ENCODE peak calls at places on chromosomes 4 and X, in ten cellular contexts. One of them, this sample, is unnamed.
A peak's percentile ranks its signal among the peaks of the same experiment; 100 is the strongest.

GRCh38 chr4:121370729-121371325 is 10.0 kb downstream of the QRFPR start:
- DNase-seq in A549: peak; percentile 23
- DNase-seq in bronchial epithelial cell: peak; percentile 39
- DNase-seq in DND-41: peak; percentile 39
- DNase-seq in fibroblast of the aortic adventitia: peak; percentile 66
- DNase-seq in psoas muscle: no peak
- DNase-seq in heart right ventricle: no peak
- DNase-seq in foreskin fibroblast: peak; percentile 71
- DNase-seq in BJ: no peak
- DNase-seq in CD8-positive, alpha-beta T cell: peak; percentile 23
- DNase-seq in this sample: peak; percentile 41

GRCh38 chr4:144411700-144412099 is 234.3 kb upstream of the HHIP start:
- DNase-seq in bronchial epithelial cell: no peak
- DNase-seq in CD8-positive, alpha-beta T cell: no peak
- DNase-seq in fibroblast of the aortic adventitia: no peak
- DNase-seq in A549: no peak
- DNase-seq in psoas muscle: no peak
- DNase-seq in DND-41: no peak
- DNase-seq in BJ: no peak
- DNase-seq in foreskin fibroblast: no peak
- DNase-seq in heart right ventricle: no peak
- DNase-seq in this sample: peak; percentile 9

GRCh38 chr4:107825072-107825789 is 499 bp downstream of the SGMS2 start:
- DNase-seq in bronchial epithelial cell: peak; percentile 57
- DNase-seq in foreskin fibroblast: peak; percentile 75
- DNase-seq in CD8-positive, alpha-beta T cell: no peak
- DNase-seq in BJ: no peak
- DNase-seq in DND-41: no peak
- DNase-seq in psoas muscle: peak; percentile 78
- DNase-seq in heart right ventricle: peak; percentile 21
- DNase-seq in A549: peak; percentile 37
- DNase-seq in fibroblast of the aortic adventitia: peak; percentile 63
- DNase-seq in this sample: no peak

GRCh38 chr4:3302786-3303444 is 10.1 kb downstream of the RGS12 start:
- DNase-seq in DND-41: no peak
- DNase-seq in bronchial epithelial cell: no peak
- DNase-seq in foreskin fibroblast: no peak
- DNase-seq in fibroblast of the aortic adventitia: no peak
- DNase-seq in psoas muscle: no peak
- DNase-seq in BJ: no peak
- DNase-seq in CD8-positive, alpha-beta T cell: no peak
- DNase-seq in A549: no peak
- DNase-seq in heart right ventricle: no peak
- DNase-seq in this sample: no peak

GRCh38 chr4:2742081-2742822 is 13.9 kb downstream of the TNIP2 start:
- DNase-seq in CD8-positive, alpha-beta T cell: no peak
- DNase-seq in DND-41: no peak
- DNase-seq in psoas muscle: no peak
- DNase-seq in foreskin fibroblast: no peak
- DNase-seq in bronchial epithelial cell: no peak
- DNase-seq in heart right ventricle: no peak
- DNase-seq in fibroblast of the aortic adventitia: no peak
- DNase-seq in BJ: no peak
- DNase-seq in A549: no peak
- DNase-seq in this sample: no peak

GRCh38 chrX:74534569-74535038 is 79.8 kb downstream of the RLIM start:
- DNase-seq in foreskin fibroblast: peak; percentile 58
- DNase-seq in heart right ventricle: no peak
- DNase-seq in DND-41: no peak
- DNase-seq in bronchial epithelial cell: peak; percentile 45
- DNase-seq in psoas muscle: no peak
- DNase-seq in BJ: peak; percentile 11
- DNase-seq in fibroblast of the aortic adventitia: peak; percentile 31
- DNase-seq in A549: no peak
- DNase-seq in CD8-positive, alpha-beta T cell: no peak
- DNase-seq in this sample: peak; percentile 51

GRCh38 chr4:76410621-76411020 is 10.3 kb downstream of the CCDC158 start:
- DNase-seq in BJ: no peak
- DNase-seq in psoas muscle: no peak
- DNase-seq in DND-41: no peak
- DNase-seq in bronchial epithelial cell: no peak
- DNase-seq in foreskin fibroblast: no peak
- DNase-seq in A549: no peak
- DNase-seq in heart right ventricle: no peak
- DNase-seq in fibroblast of the aortic adventitia: no peak
- DNase-seq in CD8-positive, alpha-beta T cell: no peak
- DNase-seq in this sample: no peak

GRCh38 chr4:81380364-81380853 is 91.3 kb downstream of the RASGEF1B start:
- DNase-seq in A549: no peak
- DNase-seq in psoas muscle: no peak
- DNase-seq in foreskin fibroblast: no peak
- DNase-seq in DND-41: no peak
- DNase-seq in bronchial epithelial cell: no peak
- DNase-seq in heart right ventricle: no peak
- DNase-seq in fibroblast of the aortic adventitia: no peak
- DNase-seq in CD8-positive, alpha-beta T cell: no peak
- DNase-seq in BJ: no peak
- DNase-seq in this sample: no peak

GRCh38 chr4:163878336-163879121 is 384.0 kb downstream of the TMA16 start:
- DNase-seq in fibroblast of the aortic adventitia: no peak
- DNase-seq in psoas muscle: no peak
- DNase-seq in CD8-positive, alpha-beta T cell: no peak
- DNase-seq in bronchial epithelial cell: no peak
- DNase-seq in BJ: no peak
- DNase-seq in heart right ventricle: no peak
- DNase-seq in DND-41: no peak
- DNase-seq in A549: no peak
- DNase-seq in foreskin fibroblast: no peak
- DNase-seq in this sample: peak; percentile 24

GRCh38 chrX:115906881-115907280 is 263.7 kb upstream of the AGTR2 start:
- DNase-seq in psoas muscle: no peak
- DNase-seq in CD8-positive, alpha-beta T cell: no peak
- DNase-seq in heart right ventricle: no peak
- DNase-seq in fibroblast of the aortic adventitia: no peak
- DNase-seq in A549: no peak
- DNase-seq in DND-41: no peak
- DNase-seq in BJ: no peak
- DNase-seq in foreskin fibroblast: no peak
- DNase-seq in bronchial epithelial cell: no peak
- DNase-seq in this sample: no peak

GRCh38 chr4:150155391-150155790 is 77.1 kb downstream of the DCLK2 start:
- DNase-seq in BJ: no peak
- DNase-seq in psoas muscle: no peak
- DNase-seq in foreskin fibroblast: no peak
- DNase-seq in CD8-positive, alpha-beta T cell: no peak
- DNase-seq in bronchial epithelial cell: no peak
- DNase-seq in DND-41: no peak
- DNase-seq in fibroblast of the aortic adventitia: no peak
- DNase-seq in heart right ventricle: no peak
- DNase-seq in A549: no peak
- DNase-seq in this sample: no peak

GRCh38 chr4:107058828-107059227 is 22.7 kb upstream of the DKK2 start:
- DNase-seq in fibroblast of the aortic adventitia: peak; percentile 15
- DNase-seq in bronchial epithelial cell: peak; percentile 45
- DNase-seq in A549: no peak
- DNase-seq in CD8-positive, alpha-beta T cell: no peak
- DNase-seq in DND-41: no peak
- DNase-seq in heart right ventricle: no peak
- DNase-seq in psoas muscle: no peak
- DNase-seq in foreskin fibroblast: peak; percentile 51
- DNase-seq in BJ: no peak
- DNase-seq in this sample: no peak

DNA sequence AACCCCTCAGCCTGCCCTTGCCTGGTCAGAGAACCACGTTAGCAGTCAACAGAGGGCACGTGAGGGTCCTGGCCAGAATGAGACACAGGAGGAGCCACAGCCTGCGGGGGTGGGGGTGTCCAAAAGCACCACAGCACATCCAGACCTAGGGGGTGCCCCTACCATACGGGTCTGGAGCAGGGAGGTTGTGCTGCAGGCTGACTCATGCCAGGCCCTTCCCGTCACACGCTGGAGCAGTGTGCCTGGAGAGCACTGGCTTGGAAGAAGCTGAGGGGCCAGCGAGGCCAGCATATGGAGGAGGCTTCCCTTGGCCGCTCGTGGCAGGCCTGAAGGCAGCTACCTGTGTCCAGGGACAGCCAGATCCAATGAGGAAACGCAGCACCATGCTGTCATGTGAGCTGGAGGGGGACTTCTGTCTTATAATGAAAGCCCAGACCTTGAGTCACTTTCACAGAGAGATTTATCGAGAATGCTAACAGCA is 1.5 kb upstream of the IRAK1 start:
- DNase-seq in psoas muscle: no peak
- DNase-seq in foreskin fibroblast: peak; percentile 84
- DNase-seq in BJ: no peak
- DNase-seq in DND-41: no peak
- DNase-seq in A549: no peak
- DNase-seq in fibroblast of the aortic adventitia: peak; percentile 43
- DNase-seq in heart right ventricle: no peak
- DNase-seq in bronchial epithelial cell: peak; percentile 15
- DNase-seq in CD8-positive, alpha-beta T cell: no peak
- DNase-seq in this sample: peak; percentile 35
- H3K4me3 ChIP-seq in psoas muscle: no peak overlapping the region
- H3K4me3 ChIP-seq in foreskin fibroblast: no peak overlapping the region
- H3K4me3 ChIP-seq in BJ: no peak overlapping the region
- H3K4me3 ChIP-seq in DND-41: peak overlapping the region; percentile 60
- H3K4me3 ChIP-seq in A549: peak overlapping the region; percentile 63
- H3K4me3 ChIP-seq in fibroblast of the aortic adventitia: no peak overlapping the region
- H3K4me3 ChIP-seq in heart right ventricle: no peak overlapping the region
- H3K4me3 ChIP-seq in bronchial epithelial cell: no peak overlapping the region
- H3K4me3 ChIP-seq in CD8-positive, alpha-beta T cell: no peak overlapping the region
- H3K4me3 ChIP-seq in this sample: peak overlapping the region; percentile 65

GRCh38 chrX:135436966-135437866 is 15.5 kb downstream of the SMIM10L2A start:
- DNase-seq in DND-41: no peak
- DNase-seq in foreskin fibroblast: no peak
- DNase-seq in BJ: no peak
- DNase-seq in psoas muscle: no peak
- DNase-seq in heart right ventricle: no peak
- DNase-seq in A549: no peak
- DNase-seq in fibroblast of the aortic adventitia: no peak
- DNase-seq in bronchial epithelial cell: no peak
- DNase-seq in CD8-positive, alpha-beta T cell: no peak
- DNase-seq in this sample: no peak

GRCh38 chrX:135438734-135439043 is 16.9 kb downstream of the SMIM10L2A start:
- DNase-seq in BJ: no peak
- DNase-seq in heart right ventricle: no peak
- DNase-seq in DND-41: no peak
- DNase-seq in fibroblast of the aortic adventitia: no peak
- DNase-seq in bronchial epithelial cell: no peak
- DNase-seq in psoas muscle: no peak
- DNase-seq in A549: no peak
- DNase-seq in foreskin fibroblast: no peak
- DNase-seq in CD8-positive, alpha-beta T cell: no peak
- DNase-seq in this sample: no peak

GRCh38 chrX:135436456-135436855 is 14.7 kb downstream of the SMIM10L2A start:
- DNase-seq in bronchial epithelial cell: no peak
- DNase-seq in foreskin fibroblast: no peak
- DNase-seq in BJ: no peak
- DNase-seq in DND-41: no peak
- DNase-seq in heart right ventricle: no peak
- DNase-seq in CD8-positive, alpha-beta T cell: no peak
- DNase-seq in psoas muscle: no peak
- DNase-seq in A549: no peak
- DNase-seq in fibroblast of the aortic adventitia: no peak
- DNase-seq in this sample: no peak

GRCh38 chrX:135435933-135436332 is 14.2 kb downstream of the SMIM10L2A start:
- DNase-seq in heart right ventricle: no peak
- DNase-seq in psoas muscle: no peak
- DNase-seq in bronchial epithelial cell: no peak
- DNase-seq in DND-41: no peak
- DNase-seq in CD8-positive, alpha-beta T cell: no peak
- DNase-seq in fibroblast of the aortic adventitia: no peak
- DNase-seq in A549: no peak
- DNase-seq in BJ: no peak
- DNase-seq in foreskin fibroblast: no peak
- DNase-seq in this sample: no peak

DNA sequence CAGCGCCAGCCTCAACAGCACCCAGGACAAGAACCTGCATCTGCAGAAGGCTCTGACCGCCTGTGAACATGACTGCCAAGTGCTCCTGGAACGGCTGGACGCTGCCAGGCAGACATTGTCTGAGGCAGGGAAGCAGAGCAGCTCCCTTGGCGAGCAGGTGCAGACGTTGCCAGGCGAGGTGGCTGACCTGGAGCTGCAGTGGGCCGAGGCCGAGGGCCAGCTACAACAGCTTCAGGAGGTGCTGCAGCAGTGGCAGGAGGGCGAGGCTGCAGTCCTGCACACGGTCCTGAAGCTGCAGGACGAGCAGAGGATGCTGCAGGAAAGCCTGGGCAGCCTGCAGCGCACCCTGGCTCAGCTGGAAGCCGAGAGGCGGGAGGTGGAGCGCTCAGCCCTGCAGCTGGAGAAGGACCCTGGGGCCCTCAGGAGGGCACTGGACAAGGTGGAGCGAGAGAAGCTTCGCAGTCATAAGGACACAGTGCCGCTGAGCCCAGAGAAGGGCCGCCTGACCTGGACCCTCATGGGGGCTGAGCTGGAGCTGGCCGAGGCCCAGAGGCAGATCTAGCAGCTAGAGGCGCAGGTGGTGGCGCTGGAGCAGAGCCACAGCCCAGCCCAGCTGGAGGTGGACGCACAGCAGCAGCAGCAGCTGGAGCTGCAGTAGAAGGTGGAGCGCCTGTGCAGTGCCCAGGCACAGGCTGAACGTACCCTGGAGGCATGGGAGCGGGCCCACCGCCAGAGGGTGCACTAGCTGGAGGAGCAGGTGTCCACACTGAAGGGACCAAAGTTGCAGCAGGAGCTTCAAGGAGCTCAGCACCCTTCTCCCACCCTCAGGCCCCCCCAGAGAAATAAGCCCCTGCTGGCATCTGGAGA is 16.4 kb downstream of the SMIM10L2A start:
- DNase-seq in psoas muscle: no peak
- DNase-seq in A549: peak; percentile 15
- DNase-seq in BJ: no peak
- DNase-seq in foreskin fibroblast: no peak
- DNase-seq in DND-41: no peak
- DNase-seq in CD8-positive, alpha-beta T cell: no peak
- DNase-seq in heart right ventricle: no peak
- DNase-seq in bronchial epithelial cell: no peak
- DNase-seq in fibroblast of the aortic adventitia: no peak
- DNase-seq in this sample: no peak
- TF ChIP-seq CTCF in psoas muscle: no peak
- TF ChIP-seq CTCF in A549: peak; percentile 14
- TF ChIP-seq CTCF in BJ: no peak
- TF ChIP-seq CTCF in foreskin fibroblast: no peak
- TF ChIP-seq CTCF in DND-41: no peak
- TF ChIP-seq CTCF in CD8-positive, alpha-beta T cell: no peak
- TF ChIP-seq CTCF in heart right ventricle: no peak
- TF ChIP-seq CTCF in bronchial epithelial cell: no peak
- TF ChIP-seq CTCF in fibroblast of the aortic adventitia: no peak
- TF ChIP-seq CTCF in this sample: peak; percentile 20

GRCh38 chr4:138501614-138502013 is 259.5 kb upstream of the SLC7A11 start:
- DNase-seq in bronchial epithelial cell: no peak
- DNase-seq in heart right ventricle: no peak
- DNase-seq in A549: no peak
- DNase-seq in DND-41: no peak
- DNase-seq in BJ: no peak
- DNase-seq in CD8-positive, alpha-beta T cell: no peak
- DNase-seq in foreskin fibroblast: no peak
- DNase-seq in psoas muscle: no peak
- DNase-seq in fibroblast of the aortic adventitia: no peak
- DNase-seq in this sample: no peak
- H3K4me3 ChIP-seq in bronchial epithelial cell: no peak overlapping the region
- H3K4me3 ChIP-seq in heart right ventricle: no peak overlapping the region
- H3K4me3 ChIP-seq in A549: no peak overlapping the region
- H3K4me3 ChIP-seq in DND-41: no peak overlapping the region
- H3K4me3 ChIP-seq in BJ: no peak overlapping the region
- H3K4me3 ChIP-seq in CD8-positive, alpha-beta T cell: no peak overlapping the region
- H3K4me3 ChIP-seq in foreskin fibroblast: no peak overlapping the region
- H3K4me3 ChIP-seq in psoas muscle: no peak overlapping the region
- H3K4me3 ChIP-seq in fibroblast of the aortic adventitia: no peak overlapping the region
- H3K4me3 ChIP-seq in this sample: no peak overlapping the region

GRCh38 chr4:61517144-61517543 is 317.0 kb downstream of the ADGRL3 start:
- DNase-seq in BJ: no peak
- DNase-seq in psoas muscle: no peak
- DNase-seq in heart right ventricle: peak; percentile 25
- DNase-seq in bronchial epithelial cell: no peak
- DNase-seq in foreskin fibroblast: no peak
- DNase-seq in A549: no peak
- DNase-seq in fibroblast of the aortic adventitia: no peak
- DNase-seq in CD8-positive, alpha-beta T cell: no peak
- DNase-seq in DND-41: no peak
- DNase-seq in this sample: no peak
- TF ChIP-seq CTCF in BJ: no peak
- TF ChIP-seq CTCF in psoas muscle: no peak
- TF ChIP-seq CTCF in heart right ventricle: no peak
- TF ChIP-seq CTCF in bronchial epithelial cell: no peak
- TF ChIP-seq CTCF in foreskin fibroblast: no peak
- TF ChIP-seq CTCF in A549: no peak
- TF ChIP-seq CTCF in fibroblast of the aortic adventitia: no peak
- TF ChIP-seq CTCF in CD8-positive, alpha-beta T cell: no peak
- TF ChIP-seq CTCF in DND-41: no peak
- TF ChIP-seq CTCF in this sample: no peak